ENCODE peak calls at places on chromosomes 2 and 18, in seven cellular contexts. M is fibroblast of lung; N is heart left ventricle; E is CD4-positive, alpha-beta T cell; S is thoracic aorta; P is activated CD8-positive, alpha-beta T cell treated with anti-CD3 and anti-CD28 coated beads for 36 hours; R is tibial artery. Q is an unnamed sample.

GRCh38 chr18:44497294-44497693 is 183.4 kb upstream of the SETBP1 start:
- DNase-seq in M (no peak), N (no peak), E (no peak), S (no peak), P (no peak), R (no peak), Q (no peak)

GRCh38 chr18:77071711-77072292 is 60.8 kb downstream of the MBP start:
- DNase-seq in M (peak), N (peak), E (peak), S (peak), P (peak), R (no peak), Q (peak)

GRCh38 chr2:182456784-182457183 is 29.9 kb upstream of the PDE1A start:
- DNase-seq in M (peak), N (no peak), E (no peak), S (no peak), P (no peak), R (no peak), Q (no peak)

GRCh38 chr2:29052811-29053210 is 21.5 kb downstream of the PCARE start:
- DNase-seq in M (no peak), N (no peak), E (no peak), S (no peak), P (no peak), R (no peak), Q (no peak)

GRCh38 chr2:46643951-46644350 is 164.6 kb downstream of the TMEM247 start:
- DNase-seq in M (no peak), N (no peak), E (no peak), S (no peak), P (peak), R (no peak), Q (no peak)

GRCh38 chr2:62939735-62940491 is 110.7 kb upstream of the OTX1 start:
- DNase-seq in M (peak), N (no peak), E (no peak), S (no peak), P (no peak), R (no peak), Q (no peak)

GRCh38 chr2:207256476-207257207 is 90.9 kb upstream of the KLF7 start:
- DNase-seq in M (peak), N (no peak), E (no peak), S (no peak), P (no peak), R (no peak), Q (no peak)

GRCh38 chr2:109448946-109449788 is 164.6 kb downstream of the SEPTIN10 start:
- DNase-seq in M (no peak), N (peak), E (no peak), S (no peak), P (no peak), R (no peak), Q (no peak)

GRCh38 chr2:55425449-55425848 is 5.8 kb upstream of the CCDC88A start:
- DNase-seq in M (peak), N (no peak), E (no peak), S (no peak), P (no peak), R (no peak), Q (no peak)

GRCh38 chr2:9311488-9311887 is 104.9 kb downstream of the ASAP2 start:
- DNase-seq in M (peak), N (peak), E (no peak), S (no peak), P (no peak), R (peak), Q (no peak)

GRCh38 chr18:41265047-41265446 is 690.0 kb upstream of the PIK3C3 start:
- DNase-seq in M (peak), N (no peak), E (no peak), S (no peak), P (no peak), R (no peak), Q (no peak)

GRCh38 chr2:55147041-55147440 is 85.1 kb downstream of the CLHC1 start:
- DNase-seq in M (no peak), N (no peak), E (no peak), S (no peak), P (no peak), R (no peak), Q (no peak)

GRCh38 chr2:43007901-43008300 is 215.5 kb upstream of the HAAO start:
- DNase-seq in M (no peak), N (no peak), E (no peak), S (no peak), P (no peak), R (no peak), Q (no peak)
- TF ChIP-seq CTCF in M (no peak), N (no peak), E (no peak), S (no peak), P (no peak), R (no peak), Q (no peak)

GRCh38 chr18:48896326-48896874 is 54.4 kb downstream of the SMAD7 start:
- DNase-seq in M (no peak), N (no peak), E (no peak), S (no peak), P (no peak), R (peak), Q (no peak)

GRCh38 chr18:48897531-48897930 is 53.2 kb downstream of the SMAD7 start:
- DNase-seq in M (peak), N (no peak), E (no peak), S (no peak), P (no peak), R (no peak), Q (no peak)

GRCh38 chr18:48898521-48898920 is 52.2 kb downstream of the SMAD7 start:
- DNase-seq in M (no peak), N (no peak), E (no peak), S (no peak), P (no peak), R (no peak), Q (no peak)

GRCh38 chr18:48894799-48895346 is 55.9 kb downstream of the SMAD7 start:
- DNase-seq in M (no peak), N (no peak), E (no peak), S (no peak), P (no peak), R (no peak), Q (no peak)

DNA sequence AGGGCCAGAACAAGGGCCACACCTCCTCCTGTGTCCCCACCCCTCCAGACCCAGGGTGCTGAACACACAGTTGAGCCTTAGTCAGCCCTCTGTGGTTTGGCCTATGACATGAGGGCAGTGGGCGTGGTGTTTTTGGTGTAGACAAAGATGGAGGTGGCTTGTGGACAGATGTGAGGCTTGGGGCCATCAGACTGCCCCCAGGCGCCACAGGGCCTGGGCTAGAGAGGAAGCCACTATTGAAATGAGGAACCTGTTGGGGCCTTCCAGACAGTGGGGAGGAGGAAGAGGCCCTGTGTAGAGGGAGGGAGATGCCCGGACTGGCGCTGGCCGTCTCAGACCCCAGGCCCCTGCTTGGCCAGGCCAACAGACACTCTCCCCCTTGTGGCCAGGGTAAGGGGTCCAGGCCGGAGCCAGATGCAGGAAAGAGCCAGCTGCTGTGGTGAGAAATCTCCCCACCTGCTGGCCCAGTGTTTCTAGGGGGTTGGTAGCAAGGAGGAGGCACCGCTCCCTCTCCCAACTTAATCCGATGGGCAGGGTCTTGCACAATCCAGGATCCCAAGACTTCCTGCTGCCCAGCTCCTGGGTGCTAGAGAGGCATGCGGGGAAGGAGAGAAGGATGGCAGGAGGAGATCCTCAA is 53.8 kb downstream of the SMAD7 start:
- DNase-seq in M (peak), N (peak), E (no peak), S (no peak), P (peak), R (peak), Q (peak)
- TF ChIP-seq CTCF in M (no peak), N (no peak), E (no peak), S (no peak), P (no peak), R (no peak), Q (no peak)

GRCh38 chr18:5574843-5575242 is 31.0 kb upstream of the EPB41L3 start:
- DNase-seq in M (no peak), N (no peak), E (no peak), S (no peak), P (no peak), R (no peak), Q (no peak)
- TF ChIP-seq CTCF in M (no peak), N (no peak), E (no peak), S (no peak), P (no peak), R (no peak), Q (no peak)

GRCh38 chr2:99159594-99159993 is 4.8 kb downstream of the LIPT1 start:
- DNase-seq in M (no peak), N (no peak), E (no peak), S (no peak), P (no peak), R (no peak), Q (no peak)

GRCh38 chr2:99154643-99155536 is at the start of the genes LIPT1 and TSGA10:
- DNase-seq in M (peak), N (peak), E (peak), S (peak), P (peak), R (peak), Q (peak)

GRCh38 chr2:99156901-99157300 is 2.1 kb downstream of the LIPT1 start:
- DNase-seq in M (no peak), N (no peak), E (no peak), S (no peak), P (no peak), R (no peak), Q (no peak)

GRCh38 chr2:99153921-99154604 is 679 bp downstream of the TSGA10 start:
- DNase-seq in M (no peak), N (no peak), E (no peak), S (no peak), P (no peak), R (no peak), Q (no peak)

GRCh38 chr2:99158599-99158998 is 3.8 kb downstream of the LIPT1 start:
- DNase-seq in M (no peak), N (no peak), E (no peak), S (no peak), P (no peak), R (no peak), Q (no peak)
- TF ChIP-seq CTCF in M (no peak), N (no peak), E (no peak), S (no peak), P (peak), R (no peak), Q (no peak)

GRCh38 chr2:197803033-197803444 is 1.4 kb upstream of the PLCL1 start:
- DNase-seq in M (peak), N (peak), E (no peak), S (no peak), P (peak), R (no peak), Q (no peak)
- TF ChIP-seq CTCF in M (peak), N (peak), E (peak), S (peak), P (peak), R (peak), Q (peak)

GRCh38 chr2:120862254-120863172 is 126.8 kb downstream of the GLI2 start:
- DNase-seq in M (no peak), N (no peak), E (no peak), S (no peak), P (no peak), R (peak), Q (no peak)
- TF ChIP-seq CTCF in M (no peak), N (no peak), E (no peak), S (no peak), P (no peak), R (no peak), Q (no peak)

GRCh38 chr18:59022167-59022945 is 117.3 kb upstream of the SEC11C start:
- DNase-seq in M (peak), N (peak), E (no peak), S (no peak), P (no peak), R (no peak), Q (no peak)

GRCh38 chr18:59024829-59025228 is 114.9 kb upstream of the SEC11C start:
- DNase-seq in M (peak), N (no peak), E (no peak), S (no peak), P (no peak), R (peak), Q (no peak)

GRCh38 chr18:59026364-59026763 is 113.3 kb upstream of the SEC11C start:
- DNase-seq in M (no peak), N (no peak), E (no peak), S (no peak), P (no peak), R (no peak), Q (no peak)

GRCh38 chr18:59029663-59030421 is 109.8 kb upstream of the SEC11C start:
- DNase-seq in M (no peak), N (no peak), E (no peak), S (no peak), P (no peak), R (no peak), Q (no peak)

GRCh38 chr18:59026831-59027410 is 112.8 kb upstream of the SEC11C start:
- DNase-seq in M (no peak), N (no peak), E (no peak), S (no peak), P (no peak), R (no peak), Q (no peak)
- TF ChIP-seq CTCF in M (no peak), N (no peak), E (no peak), S (no peak), P (no peak), R (no peak), Q (no peak)

Q was measured in natural killer cell.